ENCODE peak calls at places on chromosome 7, in seven cellular contexts. One of them, this sample, is unnamed. For H3K9me3 and H3K4me1, the result is how much of the 10 kb centered on the place peaks cover.

GRCh38 chr7:101890666-101891065 is 73.2 kb downstream of the CUX1 start:
- DNase-seq in left ventricle myocardium inferior: no peak
- DNase-seq in tibial artery: no peak
- DNase-seq in adipocyte: no peak
- DNase-seq in uterus: no peak
- DNase-seq in small intestine: no peak
- DNase-seq in endodermal cell: no peak
- DNase-seq in this sample: no peak

GRCh38 chr7:29017666-29018065 is 59.5 kb upstream of the TRIL start:
- DNase-seq in left ventricle myocardium inferior: no peak
- DNase-seq in tibial artery: no peak
- DNase-seq in adipocyte: peak
- DNase-seq in uterus: no peak
- DNase-seq in small intestine: no peak
- DNase-seq in endodermal cell: no peak
- DNase-seq in this sample: no peak

GRCh38 chr7:117119192-117119924 is 166.1 kb downstream of the ST7 start:
- DNase-seq in left ventricle myocardium inferior: peak
- DNase-seq in tibial artery: peak
- DNase-seq in adipocyte: peak
- DNase-seq in uterus: peak
- DNase-seq in small intestine: peak
- DNase-seq in endodermal cell: peak
- DNase-seq in this sample: peak

GRCh38 chr7:121621947-121622346 is 225.8 kb upstream of the FAM3C start:
- DNase-seq in left ventricle myocardium inferior: no peak
- DNase-seq in tibial artery: no peak
- DNase-seq in adipocyte: peak
- DNase-seq in uterus: no peak
- DNase-seq in small intestine: no peak
- DNase-seq in endodermal cell: no peak
- DNase-seq in this sample: no peak

GRCh38 chr7:112260941-112261340 is 54.4 kb downstream of the ZNF277 start:
- DNase-seq in left ventricle myocardium inferior: no peak
- DNase-seq in tibial artery: no peak
- DNase-seq in adipocyte: no peak
- DNase-seq in uterus: no peak
- DNase-seq in small intestine: no peak
- DNase-seq in endodermal cell: no peak
- DNase-seq in this sample: no peak

GRCh38 chr7:133434246-133434865 is 181.5 kb downstream of the EXOC4 start:
- DNase-seq in left ventricle myocardium inferior: no peak
- DNase-seq in tibial artery: no peak
- DNase-seq in adipocyte: peak
- DNase-seq in uterus: no peak
- DNase-seq in small intestine: no peak
- DNase-seq in endodermal cell: no peak
- DNase-seq in this sample: no peak

GRCh38 chr7:107856806-107857540 is 34.0 kb upstream of the DLD start:
- DNase-seq in left ventricle myocardium inferior: no peak
- DNase-seq in tibial artery: no peak
- DNase-seq in adipocyte: no peak
- DNase-seq in uterus: no peak
- DNase-seq in small intestine: peak
- DNase-seq in endodermal cell: no peak
- DNase-seq in this sample: no peak

GRCh38 chr7:30543815-30544525 is 39.3 kb upstream of the GGCT start:
- DNase-seq in left ventricle myocardium inferior: no peak
- DNase-seq in tibial artery: no peak
- DNase-seq in adipocyte: no peak
- DNase-seq in uterus: no peak
- DNase-seq in small intestine: no peak
- DNase-seq in endodermal cell: no peak
- DNase-seq in this sample: no peak

GRCh38 chr7:139991267-139991666 is 71.5 kb downstream of the PARP12 start:
- DNase-seq in left ventricle myocardium inferior: no peak
- DNase-seq in tibial artery: no peak
- DNase-seq in adipocyte: no peak
- DNase-seq in uterus: no peak
- DNase-seq in small intestine: no peak
- DNase-seq in endodermal cell: no peak
- DNase-seq in this sample: no peak

GRCh38 chr7:121541457-121541856 is 145.3 kb upstream of the FAM3C start:
- DNase-seq in left ventricle myocardium inferior: no peak
- DNase-seq in tibial artery: no peak
- DNase-seq in adipocyte: no peak
- DNase-seq in uterus: no peak
- DNase-seq in small intestine: peak
- DNase-seq in endodermal cell: no peak
- DNase-seq in this sample: no peak

GRCh38 chr7:90173127-90173844 is 19.0 kb downstream of the STEAP1 start:
- DNase-seq in left ventricle myocardium inferior: no peak
- DNase-seq in tibial artery: no peak
- DNase-seq in adipocyte: peak
- DNase-seq in uterus: no peak
- DNase-seq in small intestine: no peak
- DNase-seq in endodermal cell: no peak
- DNase-seq in this sample: no peak

GRCh38 chr7:131878777-131879176 is 322.3 kb upstream of the PODXL start:
- DNase-seq in left ventricle myocardium inferior: no peak
- DNase-seq in tibial artery: no peak
- DNase-seq in adipocyte: no peak
- DNase-seq in uterus: no peak
- DNase-seq in small intestine: no peak
- DNase-seq in endodermal cell: no peak
- DNase-seq in this sample: no peak

GRCh38 chr7:69309601-69310000 is 288.7 kb upstream of the AUTS2 start:
- DNase-seq in left ventricle myocardium inferior: no peak
- DNase-seq in tibial artery: no peak
- DNase-seq in adipocyte: peak
- DNase-seq in uterus: no peak
- DNase-seq in small intestine: no peak
- DNase-seq in endodermal cell: no peak
- DNase-seq in this sample: no peak

GRCh38 chr7:67377939-67378862 is 381.6 kb downstream of the TYW1 start:
- DNase-seq in left ventricle myocardium inferior: peak
- DNase-seq in tibial artery: peak
- DNase-seq in adipocyte: peak
- DNase-seq in uterus: peak
- DNase-seq in small intestine: peak
- DNase-seq in endodermal cell: peak
- DNase-seq in this sample: peak

GRCh38 chr7:41599760-41600159 is 103.1 kb downstream of the INHBA start:
- DNase-seq in left ventricle myocardium inferior: no peak
- DNase-seq in tibial artery: no peak
- DNase-seq in adipocyte: no peak
- DNase-seq in uterus: no peak
- DNase-seq in small intestine: no peak
- DNase-seq in endodermal cell: peak
- DNase-seq in this sample: no peak

GRCh38 chr7:78576196-78576595 is 777.6 kb downstream of the PHTF2 start:
- DNase-seq in left ventricle myocardium inferior: no peak
- DNase-seq in tibial artery: no peak
- DNase-seq in adipocyte: peak
- DNase-seq in uterus: no peak
- DNase-seq in small intestine: no peak
- DNase-seq in endodermal cell: peak
- DNase-seq in this sample: no peak

DNA sequence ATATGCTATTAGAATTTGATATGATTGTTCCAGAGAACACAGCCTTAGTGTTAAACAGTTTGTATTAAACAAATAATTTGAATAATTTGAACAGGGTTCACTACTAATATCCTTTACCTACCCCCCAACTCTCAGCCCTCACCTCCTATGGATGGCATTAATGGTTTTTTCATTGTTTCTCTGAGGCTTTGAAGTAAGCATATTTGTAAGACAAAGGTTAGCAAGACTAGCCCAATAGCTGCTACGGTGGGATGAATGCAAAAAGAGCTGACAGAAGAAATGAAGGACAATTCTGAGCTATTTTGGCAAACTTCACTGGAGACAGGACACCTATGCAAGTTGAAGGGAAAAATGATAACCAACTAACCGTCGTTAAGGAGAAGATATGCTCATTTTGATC is 61.6 kb downstream of the ARL4A start:
- DNase-seq in left ventricle myocardium inferior: no peak
- DNase-seq in tibial artery: no peak
- DNase-seq in adipocyte: no peak
- DNase-seq in uterus: no peak
- DNase-seq in small intestine: no peak
- DNase-seq in endodermal cell: no peak
- DNase-seq in this sample: no peak
- H3K4me3 ChIP-seq in left ventricle myocardium inferior: no peak
- H3K4me3 ChIP-seq in tibial artery: no peak
- H3K4me3 ChIP-seq in adipocyte: no peak
- H3K4me3 ChIP-seq in uterus: no peak
- H3K4me3 ChIP-seq in small intestine: no peak
- H3K4me3 ChIP-seq in endodermal cell: no peak
- H3K4me3 ChIP-seq in this sample: no peak

GRCh38 chr7:388023-388355 is 98.0 kb downstream of the FOXL3 start:
- DNase-seq in left ventricle myocardium inferior: no peak
- DNase-seq in tibial artery: no peak
- DNase-seq in adipocyte: no peak
- DNase-seq in uterus: peak
- DNase-seq in small intestine: no peak
- DNase-seq in endodermal cell: peak
- DNase-seq in this sample: no peak
- H3K9me3 ChIP-seq in left ventricle myocardium inferior: under half
- H3K9me3 ChIP-seq in tibial artery: under half
- H3K9me3 ChIP-seq in adipocyte: under half
- H3K9me3 ChIP-seq in uterus: under half
- H3K9me3 ChIP-seq in small intestine: under half
- H3K9me3 ChIP-seq in endodermal cell: under half
- H3K9me3 ChIP-seq in this sample: under half

DNA sequence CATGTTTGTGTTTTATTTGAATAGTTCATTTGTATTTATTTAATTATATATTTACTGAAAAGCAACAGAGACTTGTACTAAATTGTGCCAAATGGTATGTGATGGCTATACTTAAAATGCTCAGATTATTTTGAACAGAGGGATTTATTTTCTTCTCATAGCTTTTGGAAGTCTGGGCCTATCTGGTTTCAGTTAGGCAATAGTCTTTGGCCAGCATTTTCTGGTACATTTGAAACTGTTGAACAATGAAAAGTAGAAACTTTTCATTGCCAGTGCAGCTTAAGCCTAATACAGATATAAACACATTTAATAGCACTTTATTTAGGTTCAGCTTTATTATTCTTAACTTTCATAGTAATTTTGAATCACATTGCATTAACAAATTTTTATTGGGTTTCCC is 188.0 kb downstream of the TAX1BP1 start:
- DNase-seq in left ventricle myocardium inferior: no peak
- DNase-seq in tibial artery: no peak
- DNase-seq in adipocyte: peak
- DNase-seq in uterus: no peak
- DNase-seq in small intestine: no peak
- DNase-seq in endodermal cell: no peak
- DNase-seq in this sample: no peak
- H3K4me1 ChIP-seq in left ventricle myocardium inferior: under half
- H3K4me1 ChIP-seq in tibial artery: under half
- H3K4me1 ChIP-seq in adipocyte: under half
- H3K4me1 ChIP-seq in uterus: under half
- H3K4me1 ChIP-seq in small intestine: under half
- H3K4me1 ChIP-seq in endodermal cell: under half
- H3K4me1 ChIP-seq in this sample: under half

DNA sequence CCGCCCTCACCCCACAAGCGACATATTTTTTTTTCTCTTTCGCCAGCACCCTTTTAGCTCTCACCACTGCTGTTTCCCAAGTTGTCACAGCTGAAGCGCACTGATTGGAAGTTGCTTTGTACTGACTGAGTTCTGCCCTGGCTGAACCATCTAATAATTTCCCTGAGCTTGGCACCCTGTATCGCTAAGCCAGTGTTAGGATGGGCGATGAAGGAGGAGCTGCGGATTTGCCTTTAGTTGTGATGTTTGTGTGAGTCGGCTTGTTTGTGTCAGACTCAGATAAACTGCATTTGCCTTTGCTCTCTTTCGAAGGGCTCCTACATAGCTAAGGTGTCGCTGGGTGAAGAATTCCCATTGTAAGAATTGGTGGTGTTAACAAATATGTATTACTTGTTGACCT is 1.3 kb upstream of the ATXN7L1 start:
- DNase-seq in left ventricle myocardium inferior: no peak
- DNase-seq in tibial artery: no peak
- DNase-seq in adipocyte: no peak
- DNase-seq in uterus: no peak
- DNase-seq in small intestine: peak
- DNase-seq in endodermal cell: peak
- DNase-seq in this sample: no peak
- H3K4me3 ChIP-seq in left ventricle myocardium inferior: peak
- H3K4me3 ChIP-seq in tibial artery: peak
- H3K4me3 ChIP-seq in adipocyte: peak
- H3K4me3 ChIP-seq in uterus: peak
- H3K4me3 ChIP-seq in small intestine: no peak
- H3K4me3 ChIP-seq in endodermal cell: peak
- H3K4me3 ChIP-seq in this sample: peak

DNA sequence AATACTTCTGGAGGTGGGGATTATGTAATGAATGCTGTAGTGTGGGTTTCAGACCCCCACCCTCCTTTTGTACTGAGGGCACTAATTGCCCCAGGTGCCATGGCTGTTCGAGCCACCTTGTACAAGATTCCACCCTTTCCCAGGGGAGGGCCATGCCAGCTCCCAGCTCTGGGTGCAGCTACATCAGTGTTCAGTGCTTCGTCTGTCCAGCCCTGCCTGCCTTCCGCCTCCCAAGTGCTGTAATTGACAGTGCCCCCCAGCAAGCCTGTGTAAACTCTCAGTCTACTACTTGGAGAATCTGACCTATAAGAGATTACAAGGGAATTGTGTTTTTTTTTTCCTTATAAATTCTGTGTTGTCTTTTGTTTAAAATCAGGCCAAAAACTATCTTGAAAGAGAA is 33.0 kb downstream of the GTF2I start:
- DNase-seq in left ventricle myocardium inferior: no peak
- DNase-seq in tibial artery: no peak
- DNase-seq in adipocyte: no peak
- DNase-seq in uterus: no peak
- DNase-seq in small intestine: no peak
- DNase-seq in endodermal cell: no peak
- DNase-seq in this sample: no peak
- H3K9me3 ChIP-seq in left ventricle myocardium inferior: under half
- H3K9me3 ChIP-seq in tibial artery: under half
- H3K9me3 ChIP-seq in adipocyte: under half
- H3K9me3 ChIP-seq in uterus: under half
- H3K9me3 ChIP-seq in small intestine: under half
- H3K9me3 ChIP-seq in endodermal cell: under half
- H3K9me3 ChIP-seq in this sample: under half

GRCh38 chr7:44750424-44750823 is 1.8 kb downstream of the ZMIZ2 start:
- DNase-seq in left ventricle myocardium inferior: no peak
- DNase-seq in tibial artery: no peak
- DNase-seq in adipocyte: no peak
- DNase-seq in uterus: no peak
- DNase-seq in small intestine: no peak
- DNase-seq in endodermal cell: no peak
- DNase-seq in this sample: no peak
- H3K4me1 ChIP-seq in left ventricle myocardium inferior: half or more
- H3K4me1 ChIP-seq in tibial artery: under half
- H3K4me1 ChIP-seq in adipocyte: under half
- H3K4me1 ChIP-seq in uterus: under half
- H3K4me1 ChIP-seq in small intestine: under half
- H3K4me1 ChIP-seq in endodermal cell: under half
- H3K4me1 ChIP-seq in this sample: under half

DNA sequence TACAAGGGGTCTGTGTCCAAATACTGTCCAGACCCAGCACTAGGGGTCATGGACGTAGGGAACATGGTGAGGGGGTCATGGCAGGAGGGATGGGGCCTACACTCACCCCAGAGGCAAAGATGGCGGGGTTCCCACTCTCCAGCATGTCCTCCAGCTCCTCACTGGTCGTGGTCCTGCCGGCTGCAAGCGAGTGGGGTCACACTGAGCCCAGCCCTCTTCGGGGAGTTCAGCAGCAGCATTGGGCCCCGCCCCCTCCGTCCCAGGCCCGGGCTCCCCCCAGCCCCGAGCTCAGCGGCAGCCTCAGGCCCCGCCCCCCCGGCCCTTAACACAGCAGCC is 15.9 kb downstream of the STX1A start:
- DNase-seq in left ventricle myocardium inferior: no peak
- DNase-seq in tibial artery: no peak
- DNase-seq in adipocyte: no peak
- DNase-seq in uterus: no peak
- DNase-seq in small intestine: no peak
- DNase-seq in endodermal cell: no peak
- DNase-seq in this sample: no peak
- H3K4me3 ChIP-seq in left ventricle myocardium inferior: peak
- H3K4me3 ChIP-seq in tibial artery: peak
- H3K4me3 ChIP-seq in adipocyte: no peak
- H3K4me3 ChIP-seq in uterus: peak
- H3K4me3 ChIP-seq in small intestine: no peak
- H3K4me3 ChIP-seq in endodermal cell: no peak
- H3K4me3 ChIP-seq in this sample: no peak